ENCODE peak calls at places on chromosomes 16 and 17, in five cellular contexts. P is heart right ventricle, Z is kidney epithelial cell, S is HCT116, D is fibroblast of mammary gland. O is an unnamed sample.

GRCh38 chr17:9209347-9209746 is 188.0 kb downstream of the NTN1 start:
- DNase-seq in P (no peak), Z (no peak), S (no peak), D (no peak), O (no peak)

GRCh38 chr17:75668489-75668888 is 1.4 kb downstream of the SAP30BP start:
- DNase-seq in P (no peak), Z (no peak), S (no peak), D (no peak), O (no peak)

GRCh38 chr16:305916-306315 is 23.0 kb downstream of the PDIA2 start:
- DNase-seq in P (no peak), Z (no peak), S (no peak), D (peak), O (no peak)

GRCh38 chr17:43517161-43517560 is 29.0 kb downstream of the ETV4 start:
- DNase-seq in P (no peak), Z (no peak), S (no peak), D (no peak), O (peak)

GRCh38 chr16:27242868-27243590 is 25.5 kb downstream of the NSMCE1 start:
- DNase-seq in P (no peak), Z (peak), S (no peak), D (peak), O (peak)

GRCh38 chr16:56042416-56042815 is 148.9 kb upstream of the GNAO1 start:
- DNase-seq in P (no peak), Z (no peak), S (no peak), D (no peak), O (no peak)

GRCh38 chr17:43169561-43170139 is 1.4 kb upstream of the NBR1 start:
- DNase-seq in P (peak), Z (no peak), S (no peak), D (peak), O (peak)

GRCh38 chr16:66264311-66265105 is 102.0 kb upstream of the CDH5 start:
- DNase-seq in P (no peak), Z (no peak), S (no peak), D (no peak), O (no peak)

GRCh38 chr17:27861979-27862378 is 31.2 kb downstream of the LYRM9 start:
- DNase-seq in P (no peak), Z (no peak), S (no peak), D (peak), O (no peak)

GRCh38 chr16:67490330-67491096 is 7.2 kb upstream of the AGRP start:
- DNase-seq in P (no peak), Z (no peak), S (no peak), D (peak), O (peak)

GRCh38 chr16:82070656-82071369 is 35.8 kb downstream of the HSD17B2 start:
- DNase-seq in P (no peak), Z (peak), S (no peak), D (peak), O (peak)

GRCh38 chr17:79933863-79934652 is 94.8 kb upstream of the CBX4 start:
- DNase-seq in P (no peak), Z (no peak), S (no peak), D (no peak), O (no peak)

GRCh38 chr16:50284131-50284911 is 18.0 kb downstream of the ADCY7 start:
- DNase-seq in P (no peak), Z (no peak), S (no peak), D (no peak), O (no peak)

DNA sequence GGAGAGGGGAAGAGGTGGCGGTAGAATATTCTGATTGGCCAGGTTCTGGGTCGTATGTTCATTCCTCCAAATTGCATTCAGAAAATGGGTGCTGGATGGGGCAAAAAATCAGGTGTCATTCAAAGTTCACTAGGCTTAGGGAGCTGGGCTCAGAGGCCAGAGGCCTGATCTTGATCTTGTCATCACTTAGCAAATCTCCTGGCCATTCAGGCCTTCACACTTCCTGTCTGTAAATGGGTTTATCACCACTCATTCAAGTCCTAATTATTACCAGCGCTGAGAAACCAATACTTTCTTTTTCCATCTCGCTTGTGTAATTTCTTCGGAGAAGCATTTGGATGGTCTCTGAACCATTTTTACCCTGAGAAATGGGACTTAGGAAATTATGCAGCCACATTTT is 50.8 kb downstream of the BMERB1 start:
- DNase-seq in P (no peak), Z (no peak), S (no peak), D (no peak), O (no peak)
- H3K4me3 ChIP-seq in P (no peak), Z (no peak), S (no peak), D (no peak), O (no peak)

DNA sequence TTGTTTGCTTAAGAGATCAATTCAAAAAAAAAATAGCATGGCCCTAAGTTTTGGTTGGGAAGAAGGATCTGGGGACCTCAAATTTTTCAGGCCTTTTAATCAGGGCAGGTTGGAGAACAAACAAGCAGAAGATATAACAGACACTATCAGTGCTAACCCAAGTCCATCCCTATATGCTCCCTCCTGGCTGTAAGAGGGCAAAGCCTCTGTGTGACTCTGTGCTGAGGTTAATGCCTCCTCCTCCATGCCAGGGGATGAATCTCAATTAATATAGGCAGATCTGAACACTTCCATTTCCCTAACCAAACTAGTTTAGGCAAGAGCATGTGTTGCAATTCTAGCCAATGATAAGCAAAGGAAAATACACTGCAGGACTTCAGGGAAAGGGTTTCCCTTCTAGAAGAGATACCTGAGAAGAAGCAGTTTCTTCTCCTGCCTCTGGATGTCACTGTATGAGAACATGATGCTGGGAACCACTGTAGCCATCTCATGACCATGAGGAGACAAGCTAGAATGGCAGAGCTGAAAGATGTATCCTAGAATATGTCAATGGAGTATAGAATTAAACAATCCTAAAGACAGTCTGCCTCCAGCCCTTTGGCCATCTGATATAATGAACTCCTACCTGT is 76.0 kb downstream of the CHD9NB start:
- DNase-seq in P (peak), Z (no peak), S (peak), D (peak), O (peak)
- TF ChIP-seq CTCF in P (peak), Z (peak), S (peak), D (peak), O (peak)

GRCh38 chr17:1762233-1762905 is 509 bp downstream of the SERPINF1 start:
- DNase-seq in P (peak), Z (no peak), S (no peak), D (peak), O (peak)
- H3K4me3 ChIP-seq in P (peak), Z (no peak), S (no peak), D (peak), O (peak)

DNA sequence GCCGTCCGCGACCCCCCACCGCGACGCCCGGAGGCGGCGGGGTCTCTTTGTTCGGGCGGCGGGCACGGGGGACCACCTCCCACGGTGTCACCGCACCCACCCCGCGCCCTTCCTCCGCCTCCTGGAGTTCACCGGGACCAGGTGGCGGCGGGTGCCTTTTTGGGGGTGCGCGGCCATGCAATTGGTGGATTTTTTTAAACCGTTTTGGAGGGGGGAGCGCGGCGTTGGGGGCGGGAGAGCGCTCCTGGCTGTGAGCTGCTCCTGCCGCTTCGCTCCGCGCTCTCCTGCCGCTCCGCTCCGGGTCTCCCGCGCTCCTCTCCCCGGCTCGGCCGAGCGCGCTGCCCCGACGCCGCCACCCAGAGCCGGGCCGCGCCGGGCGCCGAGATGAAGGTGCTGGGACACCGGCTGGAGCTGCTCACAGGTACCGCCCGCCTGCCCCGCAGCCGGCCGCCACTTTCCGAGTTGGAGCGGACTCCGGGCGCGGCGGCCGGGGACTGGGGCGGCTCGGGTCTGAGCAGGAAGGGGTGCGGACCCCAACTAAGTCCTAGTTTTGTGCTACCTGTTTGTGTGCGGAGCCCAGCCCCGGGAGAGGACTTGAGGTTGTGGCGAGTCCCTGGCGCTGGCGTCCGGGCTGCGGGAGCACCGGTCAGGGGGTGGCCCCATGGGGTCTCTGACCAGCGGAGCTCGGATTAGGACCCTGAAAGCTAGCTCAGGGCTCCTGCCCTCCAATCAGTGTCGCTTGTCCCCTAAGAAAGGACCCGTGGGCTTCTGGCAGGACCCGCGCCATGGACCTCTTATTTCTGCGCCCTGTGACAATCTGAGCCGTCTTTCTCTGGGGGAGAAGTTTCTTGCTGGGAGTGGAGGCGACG is 35.7 kb upstream of the NDRG4 start:
- DNase-seq in P (peak), Z (no peak), S (no peak), D (no peak), O (no peak)
- TF ChIP-seq CTCF in P (no peak), Z (no peak), S (no peak), D (no peak), O (no peak)